ENCODE peak calls at places on chromosome 5, in eight cellular contexts. K is hippocampal formation, F is endodermal cell, Y is NCI-H446 treated with DMSO at 0.1 percent for 48 hours, R is psoas muscle, J is RWPE1, D is NCI-H460, T is posterior cingulate gyrus. M is an unnamed sample.

GRCh38 chr5:129460121-129460950 is at the start of gene ADAMTS19:
- DNase-seq in J (peak), R (no peak), D (no peak), T (peak), Y (no peak), F (peak), K (no peak), M (no peak)

GRCh38 chr5:149940077-149940574 is 4.5 kb downstream of the PDE6A start:
- DNase-seq in J (no peak), Y (no peak), T (no peak), R (no peak), D (no peak), K (no peak), F (no peak), M (no peak)

GRCh38 chr5:126863402-126863801 is 86.5 kb downstream of the LMNB1 start:
- DNase-seq in J (no peak), T (no peak), Y (no peak), F (no peak), R (no peak), K (no peak), D (no peak), M (no peak)

GRCh38 chr5:58150936-58151335 is 308.9 kb downstream of the PLK2 start:
- DNase-seq in T (no peak), F (no peak), Y (no peak), D (no peak), J (no peak), R (no peak), K (no peak), M (no peak)

GRCh38 chr5:25694805-25695204 is 1050.0 kb upstream of the CDH10 start:
- DNase-seq in D (no peak), T (peak), F (no peak), K (no peak), J (no peak), Y (no peak), R (no peak), M (no peak)

GRCh38 chr5:27592231-27592630 is 553.8 kb upstream of the CDH9 start:
- DNase-seq in R (no peak), D (no peak), Y (no peak), J (peak), T (no peak), K (no peak), F (no peak), M (no peak)

GRCh38 chr5:43947870-43948269 is 344.9 kb downstream of the NNT start:
- DNase-seq in T (no peak), F (no peak), R (no peak), J (no peak), Y (no peak), K (no peak), D (no peak), M (no peak)

GRCh38 chr5:112226215-112226614 is 192.9 kb downstream of the EPB41L4A start:
- DNase-seq in T (no peak), J (no peak), F (no peak), Y (no peak), R (no peak), D (no peak), K (no peak), M (no peak)

GRCh38 chr5:95773325-95774059 is 42.4 kb downstream of the RHOBTB3 start:
- DNase-seq in Y (no peak), F (no peak), R (no peak), J (peak), T (no peak), K (no peak), D (peak), M (no peak)

GRCh38 chr5:114325552-114325951 is 36.3 kb upstream of the KCNN2 start:
- DNase-seq in F (no peak), T (no peak), K (no peak), Y (no peak), R (no peak), D (no peak), J (no peak), M (no peak)

GRCh38 chr5:143708672-143709071 is 103.3 kb upstream of the HMHB1 start:
- DNase-seq in K (no peak), J (no peak), T (no peak), Y (no peak), R (no peak), F (no peak), D (no peak), M (no peak)

GRCh38 chr5:180873628-180874520 is 12.8 kb upstream of the ZFP62 start:
- DNase-seq in F (peak), K (no peak), R (no peak), T (no peak), J (no peak), D (no peak), Y (no peak), M (no peak)

GRCh38 chr5:133245191-133246052 is 193.6 kb downstream of the HSPA4 start:
- DNase-seq in K (no peak), Y (peak), J (peak), F (no peak), T (peak), R (no peak), D (peak), M (no peak)

GRCh38 chr5:124866355-124867063 is 120.1 kb upstream of the ZNF608 start:
- DNase-seq in T (no peak), R (no peak), Y (no peak), J (no peak), D (no peak), F (no peak), K (no peak), M (no peak)

GRCh38 chr5:139708877-139709586 is 60.9 kb downstream of the CXXC5 start:
- DNase-seq in J (no peak), T (peak), Y (no peak), K (no peak), F (peak), R (peak), D (no peak), M (no peak)

GRCh38 chr5:116848974-116849586 is 274.5 kb upstream of the SEMA6A start:
- DNase-seq in J (no peak), F (peak), K (no peak), T (no peak), D (no peak), Y (no peak), R (no peak), M (no peak)

GRCh38 chr5:71586052-71586940 is 844 bp upstream of the MCCC2 start:
- DNase-seq in D (no peak), R (no peak), Y (no peak), T (no peak), F (no peak), J (no peak), K (no peak), M (no peak)

GRCh38 chr5:170611446-170612088 is 107.7 kb downstream of the KCNIP1 start:
- DNase-seq in D (no peak), F (no peak), R (no peak), J (no peak), Y (no peak), K (no peak), T (no peak), M (no peak)

GRCh38 chr5:158017433-158017832 is 158.5 kb upstream of the CLINT1 start:
- DNase-seq in Y (no peak), D (no peak), R (no peak), F (no peak), J (no peak), T (no peak), K (no peak), M (no peak)

GRCh38 chr5:980001-980588 is 28.5 kb upstream of the NKD2 start:
- DNase-seq in Y (no peak), K (no peak), F (peak), J (no peak), D (no peak), T (peak), R (no peak), M (no peak)

GRCh38 chr5:154199263-154199662 is 8.7 kb downstream of the GALNT10 start:
- DNase-seq in R (no peak), T (no peak), J (no peak), F (no peak), D (no peak), Y (no peak), K (no peak), M (no peak)

GRCh38 chr5:180784497-180785097 is 18.0 kb downstream of the MGAT1 start:
- DNase-seq in Y (peak), K (peak), J (peak), T (peak), F (peak), D (peak), R (peak), M (peak)

GRCh38 chr5:149666212-149666852 is 63.8 kb upstream of the PPARGC1B start:
- DNase-seq in R (no peak), Y (no peak), F (no peak), T (no peak), K (no peak), J (peak), D (no peak), M (no peak)

GRCh38 chr5:134426362-134426761 is 14.7 kb upstream of the CDKN2AIPNL start:
- DNase-seq in D (no peak), T (no peak), K (no peak), Y (no peak), J (no peak), F (no peak), R (peak), M (no peak)

GRCh38 chr5:73393606-73394489 is 54.7 kb downstream of the FOXD1 start:
- DNase-seq in K (no peak), R (no peak), D (no peak), F (no peak), Y (peak), T (no peak), J (no peak), M (no peak)

GRCh38 chr5:108700928-108701327 is 46.8 kb upstream of the FER start:
- DNase-seq in Y (no peak), K (no peak), D (no peak), F (no peak), J (no peak), R (no peak), T (no peak), M (no peak)

GRCh38 chr5:133425183-133425582 is 187.2 kb downstream of the FSTL4 start:
- DNase-seq in J (no peak), Y (no peak), D (no peak), T (no peak), R (no peak), K (no peak), F (no peak), M (no peak)

GRCh38 chr5:134090482-134090881 is 24.0 kb upstream of the TCF7 start:
- DNase-seq in D (no peak), Y (no peak), F (no peak), J (no peak), T (no peak), K (no peak), R (no peak), M (peak)

GRCh38 chr5:55610518-55610917 is 75.8 kb upstream of the PLPP1 start:
- DNase-seq in F (no peak), T (no peak), D (no peak), R (no peak), Y (no peak), K (no peak), J (no peak), M (no peak)

GRCh38 chr5:119368238-119368630 is 12.4 kb downstream of the TNFAIP8 start:
- DNase-seq in J (no peak), D (no peak), K (no peak), R (no peak), Y (no peak), F (no peak), T (no peak), M (peak)

GRCh38 chr5:130514984-130515690 is 610.9 kb downstream of the CHSY3 start:
- DNase-seq in T (no peak), K (no peak), F (no peak), J (peak), D (peak), R (no peak), Y (no peak), M (no peak)

GRCh38 chr5:133319905-133320520 is 268.2 kb downstream of the HSPA4 start:
- DNase-seq in F (peak), J (peak), T (no peak), R (no peak), D (no peak), Y (no peak), K (no peak), M (no peak)

M was measured in CD4-positive, alpha-beta memory T cell.